ENCODE peak calls at places on chromosomes 3 and 15, in ten cellular contexts. Y is RKO; Q is mucosa of gallbladder; N is activated CD8-positive, alpha-beta memory T cell treated with anti-CD3 and anti-CD28 coated beads for 1 hour; V is HL-60; E is kidney tubule cell; K is IMR-90; B is heart right ventricle; D is uterus; H is stimulated activated effector memory CD8-positive, alpha-beta T cell treated with anti-CD3 and anti-CD28 coated beads, Interleukin-12 subunit alpha, Interleukin-12 subunit beta, amount 100 ng/mL, for 72 hours. P is an unnamed sample.
A peak's percentile ranks its signal among the peaks of the same experiment; 100 is the strongest.

GRCh38 chr3:101936419-101937331 is 87.4 kb downstream of the NFKBIZ start:
- DNase-seq in Y (peak; percentile 99), Q (no peak), N (no peak), V (peak; percentile 67), E (peak; percentile 99), K (peak; percentile 94), B (no peak), D (no peak), H (peak; percentile 67), P (no peak)

GRCh38 chr3:120119846-120120510 is 25.7 kb upstream of the GSK3B start:
- DNase-seq in Y (no peak), Q (no peak), N (no peak), V (no peak), E (no peak), K (peak; percentile 4), B (no peak), D (no peak), H (no peak), P (no peak)

GRCh38 chr3:184740509-184741258 is 28.8 kb upstream of the MAGEF1 start:
- DNase-seq in Y (peak; percentile 45), Q (no peak), N (no peak), V (no peak), E (peak; percentile 26), K (peak; percentile 69), B (no peak), D (peak; percentile 6), H (no peak), P (peak; percentile 86)

GRCh38 chr15:84788500-84788899 is 28.7 kb upstream of the ALPK3 start:
- DNase-seq in Y (no peak), Q (no peak), N (no peak), V (no peak), E (no peak), K (no peak), B (no peak), D (no peak), H (no peak), P (no peak)

GRCh38 chr3:23206371-23206770 is 3.2 kb downstream of the UBE2E2 start:
- DNase-seq in Y (no peak), Q (no peak), N (no peak), V (no peak), E (no peak), K (no peak), B (no peak), D (no peak), H (no peak), P (no peak)

GRCh38 chr3:86986666-86987420 is 4.1 kb downstream of the VGLL3 start:
- DNase-seq in Y (no peak), Q (no peak), N (no peak), V (no peak), E (no peak), K (peak; percentile 65), B (no peak), D (no peak), H (no peak), P (no peak)

GRCh38 chr3:160921020-160921635 is 165.1 kb downstream of the PPM1L start:
- DNase-seq in Y (peak; percentile 72), Q (no peak), N (no peak), V (peak; percentile 14), E (peak; percentile 48), K (peak; percentile 39), B (no peak), D (no peak), H (no peak), P (no peak)

GRCh38 chr3:42451546-42452230 is 41.3 kb upstream of the LYZL4 start:
- DNase-seq in Y (no peak), Q (no peak), N (no peak), V (no peak), E (peak; percentile 55), K (no peak), B (peak; percentile 16), D (no peak), H (no peak), P (no peak)

GRCh38 chr15:81785181-81785580 is 260.6 kb downstream of the MEX3B start:
- DNase-seq in Y (no peak), Q (no peak), N (no peak), V (no peak), E (no peak), K (no peak), B (no peak), D (no peak), H (no peak), P (peak; percentile 72)

GRCh38 chr3:106059953-106060517 is 191.2 kb upstream of the CBLB start:
- DNase-seq in Y (no peak), Q (no peak), N (no peak), V (no peak), E (no peak), K (no peak), B (no peak), D (no peak), H (no peak), P (no peak)

GRCh38 chr3:126413693-126414080 is 19.0 kb downstream of the CFAP100 start:
- DNase-seq in Y (no peak), Q (no peak), N (no peak), V (no peak), E (no peak), K (no peak), B (no peak), D (no peak), H (no peak), P (no peak)

GRCh38 chr3:184815046-184815930 is 3.3 kb downstream of the VPS8 start:
- DNase-seq in Y (peak; percentile 50), Q (no peak), N (no peak), V (no peak), E (peak; percentile 16), K (peak; percentile 96), B (no peak), D (no peak), H (no peak), P (no peak)

GRCh38 chr3:135311699-135312098 is 516.6 kb downstream of the EPHB1 start:
- DNase-seq in Y (no peak), Q (no peak), N (no peak), V (no peak), E (peak; percentile 68), K (no peak), B (no peak), D (no peak), H (no peak), P (no peak)

GRCh38 chr3:62007036-62007435 is 366.3 kb downstream of the FEZF2 start:
- DNase-seq in Y (no peak), Q (no peak), N (no peak), V (no peak), E (peak; percentile 34), K (peak; percentile 5), B (no peak), D (no peak), H (no peak), P (no peak)

GRCh38 chr15:29141908-29142747 is 127.5 kb downstream of the NSMCE3 start:
- DNase-seq in Y (no peak), Q (no peak), N (no peak), V (no peak), E (peak; percentile 71), K (no peak), B (no peak), D (no peak), H (no peak), P (peak; percentile 79)

GRCh38 chr3:134074790-134075567 is 45.3 kb upstream of the SLCO2A1 start:
- DNase-seq in Y (no peak), Q (no peak), N (no peak), V (no peak), E (no peak), K (no peak), B (no peak), D (no peak), H (no peak), P (peak; percentile 46)

GRCh38 chr3:72492240-72492639 is 356.0 kb downstream of the SHQ1 start:
- DNase-seq in Y (peak; percentile 19), Q (peak; percentile 13), N (no peak), V (no peak), E (peak; percentile 89), K (peak; percentile 92), B (peak; percentile 57), D (no peak), H (no peak), P (no peak)

GRCh38 chr3:49415931-49416601 is 3.8 kb downstream of the TCTA start:
- DNase-seq in Y (no peak), Q (no peak), N (peak; percentile 15), V (peak; percentile 83), E (peak; percentile 28), K (no peak), B (no peak), D (no peak), H (peak; percentile 80), P (no peak)

GRCh38 chr3:195226900-195227447 is 44.0 kb downstream of the XXYLT1 start:
- DNase-seq in Y (no peak), Q (no peak), N (no peak), V (peak; percentile 16), E (no peak), K (peak; percentile 32), B (no peak), D (peak; percentile 15), H (no peak), P (peak; percentile 67)

GRCh38 chr3:143443851-143444331 is 324.3 kb downstream of the CHST2 start:
- DNase-seq in Y (peak; percentile 98), Q (peak; percentile 86), N (no peak), V (peak; percentile 79), E (peak; percentile 100), K (peak; percentile 98), B (no peak), D (peak; percentile 64), H (no peak), P (no peak)

GRCh38 chr15:61889706-61890105 is 170.5 kb downstream of the VPS13C start:
- DNase-seq in Y (no peak), Q (no peak), N (no peak), V (no peak), E (no peak), K (no peak), B (no peak), D (no peak), H (no peak), P (no peak)

GRCh38 chr15:53847745-53848144 is 88.3 kb upstream of the WDR72 start:
- DNase-seq in Y (no peak), Q (no peak), N (no peak), V (no peak), E (no peak), K (no peak), B (no peak), D (no peak), H (no peak), P (no peak)

GRCh38 chr15:95832655-95833054 is 497.8 kb upstream of the NR2F2 start:
- DNase-seq in Y (no peak), Q (no peak), N (no peak), V (no peak), E (no peak), K (no peak), B (no peak), D (no peak), H (no peak), P (no peak)

GRCh38 chr3:187765342-187765741 is 20.1 kb upstream of the BCL6 start:
- DNase-seq in Y (no peak), Q (no peak), N (no peak), V (no peak), E (peak; percentile 26), K (peak; percentile 88), B (no peak), D (no peak), H (no peak), P (no peak)

GRCh38 chr3:100436951-100437350 is 35.6 kb downstream of the LNP1 start:
- DNase-seq in Y (peak; percentile 46), Q (no peak), N (no peak), V (no peak), E (no peak), K (peak; percentile 32), B (no peak), D (no peak), H (no peak), P (no peak)

GRCh38 chr3:147034359-147034758 is 372.0 kb downstream of the ZIC4 start:
- DNase-seq in Y (no peak), Q (no peak), N (no peak), V (no peak), E (no peak), K (no peak), B (no peak), D (no peak), H (no peak), P (no peak)

GRCh38 chr3:7543294-7543693 is 682.4 kb downstream of the GRM7 start:
- DNase-seq in Y (no peak), Q (no peak), N (no peak), V (no peak), E (no peak), K (no peak), B (no peak), D (no peak), H (no peak), P (no peak)

GRCh38 chr3:23760871-23761373 is 44.8 kb upstream of the UBE2E1 start:
- DNase-seq in Y (no peak), Q (no peak), N (no peak), V (peak; percentile 73), E (no peak), K (no peak), B (no peak), D (no peak), H (peak; percentile 53), P (no peak)